ENCODE peak calls at places on chromosomes 2 and 18, in seven cellular contexts. F is central memory CD4-positive, alpha-beta T cell; O is aorta; V is RWPE2; X is CD8-positive, alpha-beta memory T cell; T is erythroblast; N is AG09309. H is an unnamed sample.

GRCh38 chr2:67165141-67165990 is 231.8 kb upstream of the ETAA1 start:
- DNase-seq in F (no peak), O (no peak), V (no peak), X (no peak), T (no peak), N (no peak), H (no peak)

GRCh38 chr2:2188344-2189111 is 142.5 kb downstream of the MYT1L start:
- DNase-seq in F (no peak), O (no peak), V (no peak), X (no peak), T (no peak), N (no peak), H (no peak)

GRCh38 chr2:6392966-6393365 is 472.7 kb downstream of the CMPK2 start:
- DNase-seq in F (no peak), O (no peak), V (no peak), X (no peak), T (no peak), N (no peak), H (no peak)

GRCh38 chr18:61955644-61956043 is 62.8 kb upstream of the RNF152 start:
- DNase-seq in F (no peak), O (no peak), V (no peak), X (no peak), T (no peak), N (no peak), H (no peak)

GRCh38 chr2:74690571-74690970 is 36.5 kb downstream of the SEMA4F start:
- DNase-seq in F (no peak), O (no peak), V (no peak), X (peak; percentile 26), T (peak; percentile 61), N (peak; percentile 40), H (no peak)

GRCh38 chr2:203656522-203657287 is 49.7 kb upstream of the CD28 start:
- DNase-seq in F (no peak), O (peak; percentile 79), V (no peak), X (no peak), T (peak; percentile 31), N (no peak), H (no peak)

GRCh38 chr2:63840081-63840784 is 1.5 kb upstream of the UGP2 start:
- DNase-seq in F (no peak), O (no peak), V (no peak), X (no peak), T (no peak), N (no peak), H (no peak)

GRCh38 chr2:97870396-97870843 is 125.3 kb downstream of the TMEM131 start:
- DNase-seq in F (peak; percentile 11), O (no peak), V (no peak), X (no peak), T (peak; percentile 34), N (peak; percentile 90), H (no peak)

GRCh38 chr2:75290600-75291140 is 91.3 kb upstream of the TACR1 start:
- DNase-seq in F (no peak), O (no peak), V (no peak), X (no peak), T (no peak), N (no peak), H (no peak)

GRCh38 chr2:191486584-191487320 is 191.2 kb upstream of the NABP1 start:
- DNase-seq in F (no peak), O (no peak), V (peak; percentile 80), X (no peak), T (no peak), N (peak; percentile 98), H (no peak)

GRCh38 chr2:119756837-119757236 is 2.9 kb upstream of the PTPN4 start:
- DNase-seq in F (no peak), O (peak; percentile 79), V (no peak), X (no peak), T (peak; percentile 56), N (peak; percentile 46), H (no peak)

GRCh38 chr18:54284967-54285785 is 15.9 kb downstream of the POLI start:
- DNase-seq in F (peak; percentile 9), O (peak; percentile 56), V (no peak), X (no peak), T (no peak), N (peak; percentile 17), H (no peak)

GRCh38 chr2:120239488-120240287 is 13.0 kb upstream of the RALB start:
- DNase-seq in F (no peak), O (peak; percentile 75), V (no peak), X (no peak), T (no peak), N (peak; percentile 57), H (no peak)

GRCh38 chr18:55513199-55513598 is 74.8 kb downstream of the TCF4 start:
- DNase-seq in F (no peak), O (no peak), V (no peak), X (no peak), T (no peak), N (no peak), H (no peak)

GRCh38 chr2:95316466-95317122 is 19.4 kb downstream of the KCNIP3 start:
- DNase-seq in F (no peak), O (no peak), V (no peak), X (no peak), T (no peak), N (peak; percentile 50), H (no peak)

GRCh38 chr2:101987832-101988231 is 3.9 kb upstream of the IL1R2 start:
- DNase-seq in F (no peak), O (no peak), V (no peak), X (no peak), T (no peak), N (no peak), H (no peak)

GRCh38 chr2:181786371-181787228 is 104.9 kb upstream of the ITPRID2 start:
- DNase-seq in F (no peak), O (no peak), V (no peak), X (no peak), T (no peak), N (no peak), H (no peak)

GRCh38 chr18:321839-322467 is 54.1 kb upstream of the THOC1 start:
- DNase-seq in F (no peak), O (no peak), V (no peak), X (no peak), T (no peak), N (no peak), H (no peak)

GRCh38 chr2:99545066-99545465 is 55.2 kb upstream of the REV1 start:
- DNase-seq in F (no peak), O (no peak), V (no peak), X (no peak), T (no peak), N (no peak), H (no peak)

GRCh38 chr2:50957880-50958279 is 74.1 kb downstream of the NRXN1 start:
- DNase-seq in F (no peak), O (no peak), V (no peak), X (no peak), T (no peak), N (no peak), H (no peak)

GRCh38 chr18:77105680-77106079 is 26.9 kb downstream of the MBP start:
- DNase-seq in F (no peak), O (no peak), V (no peak), X (no peak), T (no peak), N (no peak), H (no peak)

GRCh38 chr18:60411715-60412114 is 39.1 kb upstream of the MC4R start:
- DNase-seq in F (no peak), O (no peak), V (no peak), X (no peak), T (no peak), N (no peak), H (no peak)

GRCh38 chr2:45132551-45132950 is 123.3 kb upstream of the SIX2 start:
- DNase-seq in F (no peak), O (no peak), V (no peak), X (no peak), T (no peak), N (no peak), H (no peak)

GRCh38 chr2:196601430-196602306 is 37.8 kb upstream of the CCDC150 start:
- DNase-seq in F (no peak), O (peak; percentile 83), V (peak; percentile 64), X (no peak), T (peak; percentile 73), N (peak; percentile 92), H (no peak)

GRCh38 chr2:2890901-2891300 is 486.7 kb downstream of the EIPR1 start:
- DNase-seq in F (no peak), O (no peak), V (no peak), X (no peak), T (no peak), N (no peak), H (no peak)

GRCh38 chr2:37711831-37712230 is 40.4 kb upstream of the CDC42EP3 start:
- DNase-seq in F (no peak), O (no peak), V (no peak), X (no peak), T (no peak), N (peak; percentile 24), H (no peak)

GRCh38 chr2:234490239-234491074 is 6.4 kb downstream of the ARL4C start:
- DNase-seq in F (peak; percentile 34), O (no peak), V (no peak), X (peak; percentile 37), T (no peak), N (no peak), H (no peak)

GRCh38 chr18:27202771-27203170 is 17.7 kb upstream of the CHST9 start:
- DNase-seq in F (no peak), O (no peak), V (no peak), X (no peak), T (no peak), N (no peak), H (no peak)

GRCh38 chr18:74499633-74500032 is 3.5 kb downstream of the CNDP2 start:
- DNase-seq in F (no peak), O (peak; percentile 90), V (no peak), X (no peak), T (peak; percentile 75), N (no peak), H (peak; percentile 28)

GRCh38 chr2:8333177-8333831 is 348.6 kb upstream of the ID2 start:
- DNase-seq in F (no peak), O (no peak), V (no peak), X (no peak), T (no peak), N (no peak), H (no peak)

GRCh38 chr2:215461836-215462532 is 26.1 kb upstream of the FN1 start:
- DNase-seq in F (no peak), O (no peak), V (no peak), X (no peak), T (no peak), N (no peak), H (no peak)

GRCh38 chr2:63984606-63985359 is 34.4 kb downstream of the VPS54 start:
- DNase-seq in F (no peak), O (no peak), V (no peak), X (no peak), T (no peak), N (no peak), H (no peak)

H was measured in central memory CD8-positive, alpha-beta T cell.